ENCODE peak calls at places on chromosome 14, in six cellular contexts. N is substantia nigra; O is stimulated activated CD4-positive, alpha-beta T cell treated with anti-CD3 and anti-CD28 coated beads, Interleukin-1b, Interleukin-23, amount 100 ng/mL, for 1 hour; F is GM04504; I is fibroblast of pulmonary artery; L is A172. W is an unnamed sample.

GRCh38 chr14:105519946-105520698 is 6.3 kb upstream of the TMEM121 start:
- DNase-seq in F (no peak), I (no peak), O (no peak), N (no peak), L (no peak), W (no peak)

GRCh38 chr14:63677891-63678379 is 36.3 kb upstream of the WDR89 start:
- DNase-seq in F (peak), I (peak), N (no peak), L (peak), O (no peak), W (no peak)

GRCh38 chr14:33475623-33476022 is 475.3 kb downstream of the EGLN3 start:
- DNase-seq in L (peak), N (no peak), F (no peak), I (peak), O (no peak), W (no peak)

GRCh38 chr14:69643430-69644200 is 32.2 kb downstream of the SUSD6 start:
- DNase-seq in N (no peak), O (peak), L (peak), I (peak), F (no peak), W (peak)

GRCh38 chr14:71319646-71320045 is 412.4 kb downstream of the PCNX1 start:
- DNase-seq in L (peak), N (no peak), O (no peak), I (peak), F (no peak), W (peak)

GRCh38 chr14:33693237-33693636 is 257.6 kb downstream of the EGLN3 start:
- DNase-seq in N (no peak), O (no peak), F (peak), I (no peak), L (no peak), W (no peak)

GRCh38 chr14:75264036-75264435 is 14.6 kb upstream of the FOS start:
- DNase-seq in F (no peak), I (no peak), N (no peak), L (no peak), O (no peak), W (peak)

GRCh38 chr14:31990183-31990862 is 86.8 kb upstream of the ARHGAP5 start:
- DNase-seq in I (no peak), O (no peak), L (no peak), F (no peak), N (no peak), W (no peak)

GRCh38 chr14:64715628-64716412 is 11.6 kb downstream of the PLEKHG3 start:
- DNase-seq in O (no peak), L (no peak), I (no peak), F (no peak), N (peak), W (no peak)

GRCh38 chr14:24775919-24776318 is 141.9 kb upstream of the GZMB start:
- DNase-seq in F (no peak), I (no peak), L (no peak), N (no peak), O (no peak), W (no peak)